ENCODE peak calls at places on chromosomes 5 and 9, in six cellular contexts. M is AG04450, N is AG09319, S is adrenal gland, B is MM.1S, V is heart left ventricle. L is an unnamed sample.

GRCh38 chr9:86406366-86406765 is 52.2 kb upstream of the TUT7 start:
- DNase-seq in M (peak; percentile 71), N (no peak), S (peak; percentile 39), B (no peak), V (no peak), L (no peak)

GRCh38 chr9:115198018-115198417 is 80.1 kb upstream of the TNC start:
- DNase-seq in M (no peak), N (no peak), S (peak; percentile 39), B (no peak), V (peak; percentile 30), L (no peak)

GRCh38 chr9:98709968-98710965 is 1.5 kb upstream of the GABBR2 start:
- DNase-seq in M (peak; percentile 29), N (peak; percentile 3), S (peak; percentile 18), B (no peak), V (no peak), L (no peak)

GRCh38 chr5:118698774-118699173 is 289.6 kb downstream of the DTWD2 start:
- DNase-seq in M (no peak), N (no peak), S (no peak), B (no peak), V (no peak), L (no peak)

GRCh38 chr5:123421773-123422172 is 1.4 kb downstream of the CEP120 start:
- DNase-seq in M (no peak), N (no peak), S (no peak), B (no peak), V (no peak), L (no peak)

GRCh38 chr5:118069452-118069851 is 918.9 kb downstream of the DTWD2 start:
- DNase-seq in M (no peak), N (no peak), S (no peak), B (no peak), V (no peak), L (no peak)

GRCh38 chr5:6450235-6450860 is 1.7 kb downstream of the UBE2QL1 start:
- DNase-seq in M (no peak), N (no peak), S (no peak), B (peak; percentile 33), V (no peak), L (no peak)

GRCh38 chr9:88932766-88933165 is 58.5 kb upstream of the S1PR3 start:
- DNase-seq in M (no peak), N (no peak), S (no peak), B (peak; percentile 55), V (no peak), L (no peak)

GRCh38 chr5:78706825-78707224 is 58.3 kb upstream of the LHFPL2 start:
- DNase-seq in M (no peak), N (no peak), S (no peak), B (no peak), V (no peak), L (no peak)

GRCh38 chr9:85639675-85640186 is 102.0 kb downstream of the AGTPBP1 start:
- DNase-seq in M (no peak), N (no peak), S (no peak), B (no peak), V (no peak), L (no peak)

GRCh38 chr5:73321757-73322452 is 126.7 kb downstream of the FOXD1 start:
- DNase-seq in M (peak; percentile 78), N (no peak), S (no peak), B (no peak), V (no peak), L (no peak)

GRCh38 chr5:170011751-170012150 is 31.5 kb upstream of the INSYN2B start:
- DNase-seq in M (no peak), N (no peak), S (no peak), B (no peak), V (no peak), L (no peak)

GRCh38 chr5:175867587-175868347 is 3.6 kb upstream of the CPLX2 start:
- DNase-seq in M (no peak), N (no peak), S (no peak), B (no peak), V (no peak), L (no peak)

GRCh38 chr5:168012006-168012405 is 279.4 kb upstream of the WWC1 start:
- DNase-seq in M (no peak), N (no peak), S (no peak), B (no peak), V (no peak), L (no peak)

GRCh38 chr5:76732405-76733048 is 16.6 kb downstream of the F2R start:
- DNase-seq in M (no peak), N (no peak), S (no peak), B (no peak), V (no peak), L (no peak)

GRCh38 chr9:135244271-135244691 is 156.8 kb downstream of the OLFM1 start:
- DNase-seq in M (no peak), N (no peak), S (no peak), B (no peak), V (no peak), L (no peak)

GRCh38 chr9:125886365-125886764 is 139.2 kb downstream of the PBX3 start:
- DNase-seq in M (no peak), N (no peak), S (no peak), B (no peak), V (no peak), L (no peak)

GRCh38 chr5:55102345-55102744 is at the start of gene GZMA:
- DNase-seq in M (no peak), N (no peak), S (no peak), B (peak; percentile 65), V (no peak), L (no peak)

GRCh38 chr9:14303526-14303925 is 10.4 kb downstream of the NFIB start:
- DNase-seq in M (no peak), N (no peak), S (no peak), B (no peak), V (no peak), L (no peak)

DNA sequence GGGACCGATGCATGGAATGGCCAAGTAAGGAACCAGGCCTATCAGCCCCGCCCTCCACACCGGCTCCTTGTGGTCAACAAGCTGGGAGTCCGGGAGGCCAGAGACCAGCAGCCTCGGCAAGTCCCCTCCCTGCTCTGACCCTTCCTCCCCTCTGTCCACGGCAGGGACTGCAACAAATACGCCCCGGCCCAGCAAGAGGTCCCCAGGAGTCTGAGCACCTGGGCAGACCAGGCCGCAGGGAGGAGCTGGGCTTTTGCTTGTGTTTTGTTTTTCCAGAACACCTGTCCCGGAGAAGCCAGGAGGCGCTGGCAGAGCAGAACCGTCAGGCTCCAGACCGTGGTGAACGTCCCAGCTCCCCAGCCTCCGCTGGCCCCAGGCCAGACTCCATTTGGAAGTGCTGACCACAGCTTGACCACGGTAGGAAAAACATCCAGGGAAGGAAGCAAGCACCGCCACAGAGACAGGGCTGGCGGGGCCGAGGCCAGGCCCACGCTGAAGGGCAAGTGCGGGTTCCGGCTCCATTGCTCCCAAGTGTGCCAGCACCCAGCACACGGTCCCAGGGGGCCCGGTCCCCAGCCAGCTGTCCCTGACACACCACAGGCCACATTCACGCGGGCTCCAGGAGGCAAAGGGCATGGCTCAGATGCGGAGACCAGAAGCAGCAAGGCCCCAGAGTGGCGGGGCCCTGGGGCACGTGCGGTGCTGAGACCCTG is 56.6 kb downstream of the VAV2 start:
- DNase-seq in M (peak; percentile 32), N (no peak), S (peak; percentile 56), B (no peak), V (peak; percentile 77), L (no peak)
- TF ChIP-seq CTCF in M (no peak), N (no peak), S (peak; percentile 14), B (no peak), V (no peak), L (no peak)

GRCh38 chr5:120093178-120093577 is 370.9 kb upstream of the PRR16 start:
- DNase-seq in M (no peak), N (no peak), S (no peak), B (no peak), V (no peak), L (no peak)
- TF ChIP-seq CTCF in M (no peak), N (no peak), S (no peak), B (no peak), V (no peak), L (no peak)

GRCh38 chr9:124854822-124855221 is 1.6 kb downstream of the WDR38 start:
- DNase-seq in M (no peak), N (no peak), S (no peak), B (no peak), V (no peak), L (no peak)

GRCh38 chr9:124857533-124858162 is 4.1 kb downstream of the RPL35 start:
- DNase-seq in M (no peak), N (no peak), S (no peak), B (no peak), V (no peak), L (no peak)

GRCh38 chr9:124854161-124854560 is 901 bp downstream of the WDR38 start:
- DNase-seq in M (no peak), N (no peak), S (no peak), B (no peak), V (no peak), L (no peak)

GRCh38 chr9:124855566-124855943 is 2.3 kb downstream of the WDR38 start:
- DNase-seq in M (no peak), N (no peak), S (no peak), B (no peak), V (no peak), L (no peak)

GRCh38 chr9:124855944-124856773 is 2.9 kb downstream of the WDR38 start:
- DNase-seq in M (no peak), N (no peak), S (no peak), B (no peak), V (no peak), L (no peak)
- TF ChIP-seq CTCF in M (peak; percentile 52), N (peak; percentile 34), S (peak; percentile 20), B (peak; percentile 22), V (peak; percentile 19), L (peak; percentile 54)

GRCh38 chr5:135060021-135060420 is 26.0 kb upstream of the PITX1 start:
- DNase-seq in M (no peak), N (no peak), S (no peak), B (no peak), V (no peak), L (no peak)

GRCh38 chr5:135061001-135061400 is 27.0 kb upstream of the PITX1 start:
- DNase-seq in M (no peak), N (no peak), S (no peak), B (no peak), V (no peak), L (no peak)

GRCh38 chr5:135058326-135058725 is 24.3 kb upstream of the PITX1 start:
- DNase-seq in M (no peak), N (no peak), S (no peak), B (no peak), V (no peak), L (no peak)

GRCh38 chr5:135057233-135057632 is 23.2 kb upstream of the PITX1 start:
- DNase-seq in M (no peak), N (no peak), S (no peak), B (no peak), V (no peak), L (no peak)

DNA sequence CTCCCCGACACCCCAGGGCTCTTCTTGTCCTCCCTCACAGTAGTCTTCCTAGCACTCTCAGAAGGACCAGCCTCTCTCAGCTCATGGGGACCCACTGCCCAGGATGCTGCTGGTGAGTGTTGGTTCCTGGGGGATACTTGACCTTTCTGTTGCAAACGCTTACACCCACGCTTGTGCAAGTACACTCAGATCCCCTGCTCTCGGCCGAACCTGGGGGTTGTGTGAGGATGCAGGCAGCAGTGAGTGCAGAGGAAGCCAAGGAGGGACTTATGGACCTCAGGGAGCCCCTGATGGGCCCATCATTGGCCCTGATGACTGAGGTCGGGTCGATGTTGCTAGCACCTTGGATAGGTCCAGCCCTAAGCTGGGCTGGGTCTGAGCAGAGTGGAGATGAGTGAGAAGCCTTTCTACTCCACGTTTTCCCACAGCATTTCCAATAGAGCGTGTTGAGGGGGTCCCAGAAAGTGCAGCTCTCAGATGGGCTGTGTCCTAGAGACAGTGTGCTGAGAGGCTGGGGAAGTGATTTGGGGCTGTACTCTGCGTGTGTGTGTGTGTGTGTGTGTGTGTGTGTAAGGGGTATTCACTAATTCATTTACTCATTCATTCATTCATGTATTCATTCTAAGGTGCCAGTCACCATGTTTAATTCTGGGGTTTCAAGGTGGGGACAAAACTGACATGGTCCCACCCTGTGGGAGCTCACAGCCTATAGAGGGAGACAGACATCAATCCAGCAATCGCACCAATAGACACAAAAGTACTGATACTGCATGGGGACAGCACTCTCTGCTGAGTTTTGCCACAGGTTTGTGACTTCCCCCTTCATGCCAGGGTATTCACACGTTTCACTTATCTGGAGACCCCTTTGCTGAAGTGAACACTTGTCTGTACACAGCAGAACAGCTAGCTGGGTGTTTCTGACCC is 25.2 kb upstream of the PITX1 start:
- DNase-seq in M (no peak), N (no peak), S (no peak), B (no peak), V (no peak), L (no peak)
- TF ChIP-seq CTCF in M (peak; percentile 16), N (no peak), S (no peak), B (no peak), V (no peak), L (no peak)